ENCODE peak calls at places on chromosomes 4 and X, in four cellular contexts. L, V, E and F are unnamed samples.

GRCh38 chrX:49166914-49167739 is 4.6 kb downstream of the MAGIX start:
- DNase-seq in V (no peak), L (peak; percentile 71), E (peak; percentile 73), F (peak; percentile 75)

GRCh38 chr4:176882201-176882600 is 89.5 kb upstream of the VEGFC start:
- DNase-seq in L (no peak), E (no peak), V (no peak), F (no peak)

GRCh38 chrX:119763175-119763574 is 4.8 kb downstream of the SOWAHD start:
- DNase-seq in V (no peak), L (no peak), E (no peak), F (no peak)

GRCh38 chr4:6121276-6121850 is 79.0 kb downstream of the JAKMIP1 start:
- DNase-seq in V (no peak), E (no peak), L (no peak), F (no peak)

GRCh38 chrX:13669246-13669689 is 16.3 kb downstream of the TCEANC start:
- DNase-seq in V (peak; percentile 12), E (peak; percentile 88), L (peak; percentile 75), F (no peak)

GRCh38 chr4:142549726-142550463 is 296.2 kb downstream of the INPP4B start:
- DNase-seq in V (peak; percentile 32), L (no peak), E (no peak), F (no peak)

GRCh38 chr4:142110136-142110535 is 473.8 kb downstream of the IL15 start:
- DNase-seq in V (no peak), L (no peak), E (no peak), F (no peak)

GRCh38 chrX:53813663-53814440 is 127.3 kb upstream of the HUWE1 start:
- DNase-seq in E (no peak), V (no peak), L (no peak), F (no peak)

GRCh38 chr4:89681219-89681618 is 155.7 kb downstream of the SNCA start:
- DNase-seq in V (no peak), L (no peak), E (no peak), F (no peak)

GRCh38 chr4:124640037-124640730 is 72.3 kb downstream of the ANKRD50 start:
- DNase-seq in L (no peak), E (peak; percentile 13), V (peak; percentile 55), F (no peak)

GRCh38 chr4:151195801-151196200 is 81.2 kb upstream of the PRSS48 start:
- DNase-seq in L (no peak), E (no peak), V (no peak), F (no peak)

GRCh38 chr4:38279650-38280322 is 319.6 kb downstream of the PTTG2 start:
- DNase-seq in E (peak; percentile 62), V (no peak), L (no peak), F (no peak)

GRCh38 chrX:49995795-49996455 is 73.5 kb downstream of the CLCN5 start:
- DNase-seq in V (no peak), E (no peak), L (no peak), F (no peak)

GRCh38 chr4:87823741-87824140 is 9.0 kb upstream of the MEPE start:
- DNase-seq in L (no peak), V (no peak), E (no peak), F (no peak)

GRCh38 chrX:1134976-1135375 is 77.5 kb downstream of the CRLF2 start:
- DNase-seq in L (no peak), E (no peak), V (no peak), F (no peak)

GRCh38 chrX:8724176-8724757 is 7.7 kb downstream of the ANOS1 start:
- DNase-seq in E (peak; percentile 22), L (no peak), V (peak; percentile 6), F (no peak)

GRCh38 chr4:26073886-26074560 is 160.0 kb downstream of the SMIM20 start:
- DNase-seq in E (no peak), V (no peak), L (no peak), F (no peak)

GRCh38 chrX:135985123-135985973 is at the start of gene SLC9A6:
- DNase-seq in V (peak; percentile 72), L (peak; percentile 75), E (peak; percentile 73), F (peak; percentile 58)

GRCh38 chr4:34676390-34676789 is 1567.9 kb downstream of the ARAP2 start:
- DNase-seq in E (no peak), V (no peak), L (no peak), F (no peak)

GRCh38 chr4:89324671-89325070 is 17.1 kb upstream of the GPRIN3 start:
- DNase-seq in V (no peak), L (no peak), E (no peak), F (no peak)

GRCh38 chr4:142405021-142405991 is 440.8 kb downstream of the INPP4B start:
- DNase-seq in V (peak; percentile 96), L (peak; percentile 30), E (peak; percentile 38), F (peak; percentile 70)

GRCh38 chr4:165210566-165210965 is 3.2 kb downstream of the KLHL2 start:
- DNase-seq in E (no peak), V (no peak), L (no peak), F (no peak)

GRCh38 chrX:4263005-4263404 is 549.6 kb upstream of the PRKX start:
- DNase-seq in V (peak; percentile 73), L (no peak), E (no peak), F (no peak)
- TF ChIP-seq CTCF in V (peak; percentile 64), L (no peak), E (no peak), F (no peak)

GRCh38 chr4:103018391-103019318 is 850 bp downstream of the SLC9B1 start:
- DNase-seq in L (peak; percentile 50), E (peak; percentile 12), V (peak; percentile 54), F (no peak)

GRCh38 chr4:103026868-103027267 is 7.4 kb upstream of the SLC9B1 start:
- DNase-seq in L (no peak), V (no peak), E (no peak), F (no peak)

GRCh38 chr4:103019319-103020124 is at the start of gene SLC9B1:
- DNase-seq in E (peak; percentile 97), V (peak; percentile 92), L (peak; percentile 97), F (peak; percentile 86)

GRCh38 chr4:103024996-103025395 is 5.5 kb upstream of the SLC9B1 start:
- DNase-seq in V (no peak), L (no peak), E (no peak), F (no peak)

DNA sequence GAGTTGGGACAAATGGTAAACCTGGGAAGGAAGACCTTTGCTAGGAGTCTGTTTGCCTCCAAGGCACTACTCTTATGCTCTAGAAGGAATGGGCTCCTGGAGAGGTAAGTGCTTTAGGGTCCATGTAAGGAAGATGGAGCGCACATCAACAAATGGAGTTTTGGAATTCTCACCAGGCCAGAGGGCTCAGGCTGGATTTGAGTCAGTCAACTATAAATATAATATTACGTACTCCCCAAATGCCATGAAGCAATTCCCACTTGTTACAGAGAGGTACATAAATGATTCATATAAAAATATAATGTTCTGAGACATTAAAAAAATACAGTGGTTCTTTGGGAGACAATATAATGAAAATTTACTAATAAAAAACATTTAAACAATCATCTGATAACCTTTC is 1.6 kb upstream of the SLC9B1 start:
- DNase-seq in E (no peak), V (no peak), L (no peak), F (no peak)
- H3K9me3 ChIP-seq in E (no peaks in the 10 kb centered on the region), V (no peaks in the 10 kb centered on the region), L (no peaks in the 10 kb centered on the region), F (no peaks in the 10 kb centered on the region)

DNA sequence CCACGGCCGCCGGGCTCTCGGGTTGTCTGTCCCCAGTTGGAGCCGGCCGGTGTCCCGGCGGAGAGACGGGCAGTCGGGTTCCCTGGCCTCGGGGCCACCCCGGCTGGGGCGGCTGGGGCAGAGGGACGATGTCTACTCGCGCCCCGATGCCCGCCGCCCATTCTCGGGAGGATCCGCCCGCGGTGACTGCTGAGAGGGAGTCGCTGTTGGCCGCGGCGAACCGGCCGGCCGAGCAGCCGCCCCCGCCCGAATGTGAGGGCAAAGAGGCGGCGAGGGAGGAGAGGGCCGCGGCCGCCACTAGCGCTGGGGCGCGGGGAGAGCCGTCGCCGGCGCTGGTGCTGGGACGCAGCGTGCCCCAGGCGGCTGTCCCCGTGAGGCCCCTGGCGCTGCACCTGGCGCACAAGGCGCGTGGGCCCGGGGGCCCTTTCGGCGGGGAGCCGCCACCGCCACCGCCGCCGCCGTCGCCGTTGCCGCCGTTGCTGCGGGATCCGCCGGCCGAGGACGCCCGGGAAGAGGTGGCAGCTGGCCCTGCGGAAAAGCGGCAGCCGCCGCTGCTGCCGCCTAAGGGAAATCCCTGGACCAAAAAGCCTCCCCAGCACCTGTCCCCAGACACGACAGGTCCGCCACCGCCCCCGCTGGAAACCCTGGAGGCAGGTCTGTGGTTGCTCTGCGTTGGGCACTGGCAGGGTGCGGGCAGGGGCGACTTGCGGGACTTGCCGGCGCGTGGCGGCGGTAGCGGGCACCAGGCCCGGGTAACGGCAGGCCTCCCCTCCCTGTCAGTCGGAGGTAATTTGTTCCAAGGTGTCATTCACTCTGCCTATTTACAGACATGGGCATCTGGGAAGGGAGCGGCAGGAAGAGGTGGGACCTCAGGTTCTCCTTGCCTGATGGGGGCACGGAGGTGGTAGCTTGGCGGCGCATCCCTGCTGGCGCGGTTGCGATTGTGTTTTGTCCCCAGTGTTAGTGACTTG is 739 bp downstream of the LARP1B start:
- DNase-seq in V (peak; percentile 52), L (peak; percentile 59), E (peak; percentile 73), F (peak; percentile 29)
- TF ChIP-seq CTCF in V (peak; percentile 35), L (no peak), E (peak; percentile 8), F (no peak)

DNA sequence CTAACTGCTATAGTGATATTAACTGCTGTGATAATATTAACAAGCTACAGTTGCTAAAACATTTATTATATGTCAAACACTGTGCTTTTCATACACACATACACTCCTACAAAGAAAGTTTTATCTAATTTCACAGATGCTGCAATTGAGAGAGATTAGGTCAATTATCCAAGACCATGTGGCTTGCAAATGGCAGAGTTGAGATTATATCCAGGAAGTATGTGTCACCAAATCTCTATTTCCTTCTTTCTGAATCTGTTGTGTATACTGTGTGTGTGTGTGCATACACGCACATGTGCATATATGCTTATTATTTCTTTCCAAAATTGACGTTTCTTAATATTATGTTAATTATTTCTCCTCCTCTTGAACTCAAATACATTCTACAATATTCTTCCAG is 775.9 kb upstream of the FTHL17 start:
- DNase-seq in E (no peak), L (no peak), V (peak; percentile 0), F (no peak)
- H3K9me3 ChIP-seq in E (no peaks in the 10 kb centered on the region), L (no peaks in the 10 kb centered on the region), V (no peaks in the 10 kb centered on the region), F (no peaks in the 10 kb centered on the region)